ENCODE peak calls at places on chromosome 4, in six cellular contexts. N is chondrocyte, R is psoas muscle, C is fibroblast of mammary gland, E is lower lobe of right lung, T is AG09309. Q is an unnamed sample.

GRCh38 chr4:16083217-16084191 is at the start of gene PROM1:
- DNase-seq in T (no peak), N (no peak), E (peak; percentile 52), R (no peak), C (no peak), Q (no peak)

GRCh38 chr4:186666252-186666651 is 57.4 kb downstream of the FAT1 start:
- DNase-seq in N (no peak), C (peak; percentile 72), E (no peak), R (no peak), T (no peak), Q (no peak)

GRCh38 chr4:118289794-118290193 is 63.0 kb downstream of the PRSS12 start:
- DNase-seq in C (peak; percentile 90), E (no peak), R (no peak), N (no peak), T (peak; percentile 90), Q (peak; percentile 46)

GRCh38 chr4:44149242-44149641 is 299.4 kb downstream of the KCTD8 start:
- DNase-seq in C (no peak), N (no peak), E (no peak), T (no peak), R (no peak), Q (no peak)

GRCh38 chr4:154511990-154512389 is 20.4 kb upstream of the DCHS2 start:
- DNase-seq in C (no peak), R (no peak), T (no peak), E (no peak), N (no peak), Q (no peak)

GRCh38 chr4:149845643-149846208 is 30.1 kb upstream of the IQCM start:
- DNase-seq in R (no peak), E (no peak), T (no peak), N (no peak), C (no peak), Q (no peak)

GRCh38 chr4:185165605-185166063 is 22.6 kb downstream of the SLC25A4 start:
- DNase-seq in R (no peak), T (peak; percentile 79), N (no peak), E (no peak), C (peak; percentile 88), Q (peak; percentile 87)

GRCh38 chr4:127782025-127782274 is 172 bp upstream of the HSPA4L start:
- DNase-seq in N (no peak), E (peak; percentile 89), T (peak; percentile 18), R (peak; percentile 84), C (peak; percentile 77), Q (peak; percentile 85)

GRCh38 chr4:42715807-42716482 is 59.0 kb upstream of the ATP8A1 start:
- DNase-seq in T (no peak), R (no peak), E (no peak), C (no peak), N (no peak), Q (no peak)

GRCh38 chr4:17962171-17962570 is 59.4 kb downstream of the LCORL start:
- DNase-seq in T (peak; percentile 5), E (no peak), C (no peak), N (no peak), R (no peak), Q (no peak)
- TF ChIP-seq CTCF in T (no peak), E (no peak), C (no peak), N (no peak), R (no peak), Q (no peak)

GRCh38 chr4:89486042-89486441 is 178.4 kb upstream of the GPRIN3 start:
- DNase-seq in R (no peak), T (no peak), C (peak; percentile 67), E (no peak), N (no peak), Q (peak; percentile 46)
- TF ChIP-seq CTCF in R (no peak), T (peak; percentile 43), C (peak; percentile 67), E (peak; percentile 15), N (peak; percentile 74), Q (peak; percentile 50)

DNA sequence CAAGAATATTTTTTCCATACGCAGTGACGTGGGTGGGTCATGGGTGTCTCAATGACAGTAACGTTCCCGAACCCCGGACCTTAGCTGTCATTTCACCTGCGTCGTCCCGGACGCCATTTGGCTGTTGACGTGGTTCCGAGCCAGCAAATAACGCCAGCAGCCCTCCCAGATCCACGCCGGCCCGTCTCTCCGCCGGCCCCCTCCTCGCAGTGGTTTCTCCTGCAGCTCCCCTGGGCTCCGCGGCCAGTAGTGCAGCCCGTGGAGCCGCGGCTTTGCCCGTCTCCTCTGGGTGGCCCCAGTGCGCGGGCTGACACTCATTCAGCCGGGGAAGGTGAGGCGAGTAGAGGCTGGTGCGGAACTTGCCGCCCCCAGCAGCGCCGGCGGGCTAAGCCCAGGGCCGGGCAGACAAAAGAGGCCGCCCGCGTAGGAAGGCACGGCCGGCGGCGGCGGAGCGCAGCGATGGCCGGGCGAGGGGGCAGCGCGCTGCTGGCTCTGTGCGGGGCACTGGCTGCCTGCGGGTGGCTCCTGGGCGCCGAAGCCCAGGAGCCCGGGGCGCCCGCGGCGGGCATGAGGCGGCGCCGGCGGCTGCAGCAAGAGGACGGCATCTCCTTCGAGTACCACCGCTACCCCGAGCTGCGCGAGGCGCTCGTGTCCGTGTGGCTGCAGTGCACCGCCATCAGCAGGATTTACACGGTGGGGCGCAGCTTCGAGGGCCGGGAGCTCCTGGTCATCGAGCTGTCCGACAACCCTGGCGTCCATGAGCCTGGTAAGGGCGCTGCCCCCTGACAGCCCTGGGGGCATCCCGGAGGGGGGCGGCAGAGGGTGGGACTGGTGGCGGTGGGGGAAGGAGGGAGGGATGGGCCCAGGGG is at the start of gene CPE:
- DNase-seq in N (peak; percentile 96), R (peak; percentile 81), C (peak; percentile 63), T (no peak), E (peak; percentile 82), Q (peak; percentile 83)
- TF ChIP-seq CTCF in N (peak; percentile 74), R (peak; percentile 35), C (no peak), T (peak; percentile 40), E (peak; percentile 46), Q (peak; percentile 59)

DNA sequence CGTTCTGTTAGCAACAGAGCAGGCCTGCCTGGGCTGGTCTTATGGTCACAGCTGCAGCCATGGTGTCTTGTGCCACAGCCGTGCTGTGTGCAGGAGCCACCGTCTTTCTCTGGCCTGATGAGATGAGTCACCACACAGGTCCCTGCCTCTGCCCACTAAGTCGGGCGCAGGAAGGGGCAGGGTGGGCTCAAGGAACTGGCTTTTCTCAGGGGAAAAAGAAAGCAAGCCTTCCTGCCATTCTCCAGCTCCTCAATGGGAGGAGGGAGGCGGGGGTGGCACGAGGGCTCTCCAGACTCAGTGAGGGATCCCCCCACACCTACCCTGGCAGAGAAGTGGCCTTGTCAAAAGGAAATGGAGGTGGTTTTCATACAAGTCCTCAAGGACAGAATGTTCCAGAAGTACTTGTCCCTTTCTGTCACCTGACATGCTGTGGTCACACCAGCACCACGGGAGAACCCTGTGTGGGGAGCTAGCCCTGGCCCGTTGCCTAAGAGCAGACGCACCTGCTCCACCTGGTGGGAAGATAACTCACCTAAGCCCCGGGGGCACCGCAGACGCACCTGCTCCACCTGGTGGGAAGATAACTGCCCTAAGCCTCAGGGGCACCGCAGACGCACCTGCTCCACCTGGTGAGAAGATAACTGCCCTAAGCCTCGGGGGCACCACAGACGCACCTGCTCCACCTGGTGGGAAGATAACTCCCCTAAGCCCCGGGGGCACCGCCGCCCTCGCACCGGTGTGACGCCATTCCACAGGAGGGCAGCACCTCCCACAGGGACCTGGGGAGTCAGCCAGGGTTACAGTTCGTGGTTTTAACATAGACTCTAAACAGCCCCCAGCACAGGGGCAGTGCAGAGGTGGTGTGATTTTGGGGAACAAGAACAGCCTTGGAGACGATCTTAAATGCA is 18.5 kb downstream of the UVSSA start:
- DNase-seq in T (no peak), R (peak; percentile 11), E (peak; percentile 79), N (peak; percentile 62), C (no peak), Q (no peak)
- TF ChIP-seq CTCF in T (no peak), R (no peak), E (peak; percentile 7), N (no peak), C (no peak), Q (no peak)

GRCh38 chr4:38180456-38180855 is 220.3 kb downstream of the PTTG2 start:
- DNase-seq in E (no peak), N (no peak), C (peak; percentile 50), R (no peak), T (no peak), Q (no peak)
- TF ChIP-seq CTCF in E (no peak), N (no peak), C (no peak), R (no peak), T (no peak), Q (no peak)

GRCh38 chr4:7381221-7381889 is 53.4 kb downstream of the PSAPL1 start:
- DNase-seq in C (peak; percentile 11), E (peak; percentile 32), N (peak; percentile 65), R (no peak), T (no peak), Q (no peak)
- TF ChIP-seq CTCF in C (no peak), E (no peak), N (no peak), R (no peak), T (no peak), Q (no peak)

DNA sequence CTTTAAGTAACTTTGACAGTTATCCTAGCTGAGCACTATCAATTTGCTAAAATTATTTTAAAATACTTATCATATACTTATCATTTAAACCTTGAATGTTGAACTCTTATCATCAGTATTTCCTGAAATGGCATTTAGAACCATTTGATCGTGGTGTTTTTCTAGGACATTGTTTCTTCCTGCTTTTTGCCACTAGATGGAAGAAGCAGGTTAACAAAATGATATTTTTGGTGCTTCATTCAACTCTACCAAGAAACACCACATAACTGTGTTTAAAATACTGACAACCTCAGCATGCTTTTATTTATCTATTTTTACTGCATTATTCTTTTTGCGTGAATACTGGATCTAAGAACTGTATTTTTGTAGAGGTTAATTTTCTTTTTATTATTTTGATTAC is 44.6 kb downstream of the C4orf33 start:
- DNase-seq in N (no peak), R (no peak), C (peak; percentile 5), E (no peak), T (no peak), Q (peak; percentile 18)
- TF ChIP-seq CTCF in N (peak; percentile 80), R (no peak), C (peak; percentile 20), E (no peak), T (no peak), Q (peak; percentile 31)